ENCODE peak calls at places on chromosomes 13 and 19, in seven cellular contexts. F, U, X, D, K, R and G are unnamed samples.

GRCh38 chr13:59318320-59318930 is 845.3 kb downstream of the DIAPH3 start:
- DNase-seq in F (peak; percentile 81), U (peak; percentile 46), X (peak; percentile 84), D (peak; percentile 61), K (peak; percentile 71), R (peak; percentile 72), G (peak; percentile 90)

GRCh38 chr13:86653009-86653408 is 853.8 kb upstream of the SLITRK6 start:
- DNase-seq in F (no peak), U (no peak), X (no peak), D (no peak), K (no peak), R (no peak), G (no peak)

GRCh38 chr19:17073869-17074627 is 1.2 kb downstream of the HAUS8 start:
- DNase-seq in F (peak; percentile 66), U (peak; percentile 16), X (no peak), D (no peak), K (peak; percentile 54), R (peak; percentile 71), G (no peak)

GRCh38 chr13:102645701-102646100 is 48.9 kb downstream of the TPP2 start:
- DNase-seq in F (no peak), U (no peak), X (no peak), D (no peak), K (no peak), R (no peak), G (no peak)

GRCh38 chr19:46601318-46602224 is at the start of gene CALM3:
- DNase-seq in F (no peak), U (no peak), X (no peak), D (no peak), K (no peak), R (no peak), G (no peak)

GRCh38 chr13:96072392-96072791 is 17.5 kb upstream of the HS6ST3 start:
- DNase-seq in F (peak; percentile 39), U (no peak), X (no peak), D (no peak), K (peak; percentile 43), R (no peak), G (no peak)

GRCh38 chr13:20161275-20161950 is 561 bp upstream of the GJA3 start:
- DNase-seq in F (no peak), U (no peak), X (no peak), D (no peak), K (no peak), R (no peak), G (no peak)

GRCh38 chr19:1854542-1855039 is 6.3 kb upstream of the REXO1 start:
- DNase-seq in F (peak; percentile 26), U (no peak), X (no peak), D (no peak), K (peak; percentile 64), R (no peak), G (no peak)

GRCh38 chr13:24032252-24032651 is 128.3 kb upstream of the SPATA13 start:
- DNase-seq in F (no peak), U (peak; percentile 84), X (no peak), D (no peak), K (no peak), R (peak; percentile 21), G (no peak)

GRCh38 chr13:58056411-58056810 is 424.9 kb downstream of the PCDH17 start:
- DNase-seq in F (peak; percentile 9), U (no peak), X (no peak), D (no peak), K (no peak), R (no peak), G (no peak)

DNA sequence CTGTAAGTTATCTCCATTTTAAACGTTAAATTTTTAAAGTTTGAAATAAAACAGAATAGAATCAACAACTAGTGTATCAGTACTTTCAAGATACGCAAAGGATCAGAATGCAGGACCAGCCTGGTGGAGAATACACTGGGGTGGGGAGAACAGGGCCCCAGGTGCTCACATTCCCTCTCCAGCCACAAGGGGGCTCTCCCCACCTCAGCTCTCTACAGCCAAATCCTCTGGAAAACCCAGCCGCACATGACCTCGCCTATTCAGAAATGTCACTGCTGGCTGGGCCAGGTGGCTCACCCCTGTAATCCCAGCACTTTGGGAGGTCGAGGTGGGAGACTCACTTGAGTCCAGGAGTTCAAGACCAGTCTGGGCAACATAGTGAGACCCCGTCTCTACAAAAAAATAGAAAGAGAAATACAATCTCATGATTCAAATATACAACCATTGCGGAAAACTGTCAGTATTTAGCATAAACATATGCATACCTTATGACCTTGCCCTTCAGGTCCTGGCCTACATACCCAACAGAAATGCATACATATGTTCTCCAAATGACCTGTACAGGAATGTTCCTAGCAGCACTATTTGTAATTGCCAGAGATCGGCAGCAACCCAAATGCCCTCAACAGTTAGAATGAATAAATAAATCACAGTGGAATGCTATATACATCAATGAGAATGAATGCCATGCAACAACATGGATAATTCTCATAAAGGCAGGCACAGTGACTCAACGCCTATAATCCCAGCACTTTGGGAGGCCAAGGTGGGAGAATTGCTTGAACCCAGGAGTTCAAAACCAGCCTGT is 18.4 kb downstream of the TEX101 start:
- DNase-seq in F (peak; percentile 79), U (peak; percentile 44), X (peak; percentile 48), D (peak; percentile 62), K (peak; percentile 86), R (peak; percentile 47), G (peak; percentile 41)
- H3K23ac ChIP-seq in F (no peak overlapping the region), U (no peak overlapping the region), X (no peak overlapping the region), D (no peak overlapping the region), K (no peak overlapping the region), R (no peak overlapping the region), G (no peak overlapping the region)

GRCh38 chr19:53951947-53952346 is 10.8 kb upstream of the CACNG8 start:
- DNase-seq in F (no peak), U (no peak), X (no peak), D (no peak), K (no peak), R (no peak), G (no peak)

GRCh38 chr19:53953383-53953782 is 9.4 kb upstream of the CACNG8 start:
- DNase-seq in F (no peak), U (no peak), X (no peak), D (no peak), K (no peak), R (no peak), G (no peak)

GRCh38 chr19:53947624-53948023 is 15.1 kb upstream of the CACNG8 start:
- DNase-seq in F (peak; percentile 88), U (no peak), X (no peak), D (no peak), K (peak; percentile 83), R (no peak), G (no peak)

GRCh38 chr19:53945998-53946397 is 16.7 kb upstream of the CACNG8 start:
- DNase-seq in F (no peak), U (no peak), X (no peak), D (no peak), K (no peak), R (no peak), G (no peak)

GRCh38 chr19:53951436-53951835 is 11.3 kb upstream of the CACNG8 start:
- DNase-seq in F (no peak), U (no peak), X (no peak), D (no peak), K (no peak), R (no peak), G (no peak)
- H3K23ac ChIP-seq in F (no peak overlapping the region), U (no peak overlapping the region), X (no peak overlapping the region), D (no peak overlapping the region), K (no peak overlapping the region), R (no peak overlapping the region), G (no peak overlapping the region)

DNA sequence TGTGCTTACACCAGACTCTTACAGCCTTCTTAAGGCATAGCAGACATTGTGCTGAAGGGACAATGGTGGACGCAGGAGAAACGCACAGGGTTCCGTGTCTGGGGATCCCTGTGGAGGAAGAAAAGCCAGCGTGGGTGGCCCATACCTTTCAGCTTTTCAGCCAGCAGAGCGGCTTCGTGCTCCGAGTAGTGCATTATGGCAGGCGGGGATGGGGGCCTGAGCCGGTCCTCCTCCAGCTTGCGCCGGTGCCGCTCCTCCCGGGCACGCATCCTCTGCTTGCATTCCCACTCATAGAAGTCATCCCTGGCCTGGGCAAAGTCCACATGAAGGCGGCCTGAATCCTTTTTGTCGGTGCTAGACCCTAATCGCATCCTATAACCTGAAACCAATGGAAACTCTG is 332.4 kb downstream of the DNAJC15 start:
- DNase-seq in F (no peak), U (no peak), X (no peak), D (no peak), K (no peak), R (no peak), G (no peak)
- H3K23ac ChIP-seq in F (no peak overlapping the region), U (no peak overlapping the region), X (no peak overlapping the region), D (no peak overlapping the region), K (no peak overlapping the region), R (no peak overlapping the region), G (no peak overlapping the region)

GRCh38 chr19:30637926-30638325 is 265.7 kb downstream of the ZNF536 start:
- DNase-seq in F (no peak), U (no peak), X (no peak), D (no peak), K (no peak), R (no peak), G (no peak)

GRCh38 chr19:30635026-30635985 is 263.1 kb downstream of the ZNF536 start:
- DNase-seq in F (no peak), U (no peak), X (no peak), D (no peak), K (no peak), R (no peak), G (no peak)

GRCh38 chr19:30631035-30631375 is 258.8 kb downstream of the ZNF536 start:
- DNase-seq in F (no peak), U (no peak), X (no peak), D (no peak), K (no peak), R (no peak), G (no peak)

GRCh38 chr19:30630289-30631034 is 258.3 kb downstream of the ZNF536 start:
- DNase-seq in F (no peak), U (no peak), X (no peak), D (no peak), K (no peak), R (no peak), G (no peak)

GRCh38 chr19:30634431-30634830 is 262.2 kb downstream of the ZNF536 start:
- DNase-seq in F (no peak), U (no peak), X (no peak), D (no peak), K (no peak), R (no peak), G (no peak)
- H3K23ac ChIP-seq in F (no peak overlapping the region), U (no peak overlapping the region), X (no peak overlapping the region), D (no peak overlapping the region), K (no peak overlapping the region), R (no peak overlapping the region), G (no peak overlapping the region)

GRCh38 chr13:104764600-104764999 is 1698.4 kb upstream of the SLC10A2 start:
- DNase-seq in F (no peak), U (no peak), X (no peak), D (no peak), K (no peak), R (no peak), G (no peak)

GRCh38 chr13:104757712-104758111 is 1691.5 kb upstream of the SLC10A2 start:
- DNase-seq in F (no peak), U (no peak), X (no peak), D (no peak), K (no peak), R (no peak), G (no peak)

DNA sequence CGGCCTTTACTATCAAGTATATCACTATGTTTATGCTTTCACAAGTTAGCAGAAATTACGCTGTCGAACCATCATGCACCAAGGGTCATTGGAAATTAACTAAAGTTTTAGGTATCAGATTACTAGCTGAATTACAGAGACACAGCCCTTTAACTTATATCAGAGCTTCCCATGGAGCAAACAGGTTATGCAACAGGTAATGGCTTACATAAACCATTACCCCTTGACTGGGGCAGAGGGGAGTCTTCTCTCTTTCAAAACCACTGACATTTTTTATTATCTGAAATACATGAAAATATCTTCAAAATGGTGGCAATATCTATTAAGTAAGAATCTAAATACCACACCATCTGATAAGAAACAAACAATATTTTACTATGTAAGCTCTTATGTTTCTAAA is 1692.9 kb upstream of the SLC10A2 start:
- DNase-seq in F (no peak), U (no peak), X (no peak), D (no peak), K (no peak), R (no peak), G (no peak)
- H3K23ac ChIP-seq in F (no peak overlapping the region), U (no peak overlapping the region), X (no peak overlapping the region), D (no peak overlapping the region), K (no peak overlapping the region), R (no peak overlapping the region), G (no peak overlapping the region)